ENCODE peak calls at places on chromosomes 5 and 9, in nine cellular contexts. Q is suprapubic skin, P is GM12878, L is ovary, S is stomach, W is transverse colon, U is A549, E is HepG2, N is tibial nerve. D is an unnamed sample.

GRCh38 chr5:10124287-10124686 is 125.4 kb downstream of the ATPSCKMT start:
- DNase-seq in U (no peak), P (no peak), N (no peak), E (no peak), Q (no peak), L (no peak), S (no peak), W (no peak), D (peak; percentile 81)

GRCh38 chr5:50365615-50366251 is 75.4 kb downstream of the EMB start:
- DNase-seq in U (no peak), P (no peak), E (no peak), L (no peak), N (peak; percentile 12), S (no peak), W (no peak), Q (no peak), D (no peak)

GRCh38 chr9:131262327-131263032 is 13.8 kb downstream of the FAM78A start:
- DNase-seq in W (peak; percentile 41), E (no peak), U (no peak), L (no peak), N (no peak), Q (no peak), S (no peak), P (no peak), D (no peak)

GRCh38 chr9:92728831-92729734 is 35.5 kb downstream of the BICD2 start:
- DNase-seq in L (no peak), N (no peak), P (no peak), S (peak; percentile 25), U (no peak), E (peak; percentile 16), Q (no peak), W (peak; percentile 52), D (no peak)

GRCh38 chr5:43802651-43803050 is 199.7 kb downstream of the NNT start:
- DNase-seq in N (no peak), L (no peak), W (no peak), Q (no peak), E (no peak), U (no peak), P (no peak), S (no peak), D (no peak)

GRCh38 chr9:131612851-131613250 is 67.5 kb downstream of the PRRT1B start:
- DNase-seq in P (no peak), U (no peak), L (no peak), N (no peak), S (no peak), Q (no peak), E (no peak), W (no peak), D (no peak)

GRCh38 chr5:115309751-115310370 is 13.4 kb upstream of the CCDC112 start:
- DNase-seq in W (no peak), U (no peak), N (no peak), E (peak; percentile 26), P (no peak), Q (no peak), S (no peak), L (no peak), D (no peak)

GRCh38 chr9:91312717-91313325 is 48.9 kb downstream of the AUH start:
- DNase-seq in L (no peak), S (peak; percentile 40), W (no peak), N (no peak), E (no peak), U (no peak), P (no peak), Q (no peak), D (no peak)

DNA sequence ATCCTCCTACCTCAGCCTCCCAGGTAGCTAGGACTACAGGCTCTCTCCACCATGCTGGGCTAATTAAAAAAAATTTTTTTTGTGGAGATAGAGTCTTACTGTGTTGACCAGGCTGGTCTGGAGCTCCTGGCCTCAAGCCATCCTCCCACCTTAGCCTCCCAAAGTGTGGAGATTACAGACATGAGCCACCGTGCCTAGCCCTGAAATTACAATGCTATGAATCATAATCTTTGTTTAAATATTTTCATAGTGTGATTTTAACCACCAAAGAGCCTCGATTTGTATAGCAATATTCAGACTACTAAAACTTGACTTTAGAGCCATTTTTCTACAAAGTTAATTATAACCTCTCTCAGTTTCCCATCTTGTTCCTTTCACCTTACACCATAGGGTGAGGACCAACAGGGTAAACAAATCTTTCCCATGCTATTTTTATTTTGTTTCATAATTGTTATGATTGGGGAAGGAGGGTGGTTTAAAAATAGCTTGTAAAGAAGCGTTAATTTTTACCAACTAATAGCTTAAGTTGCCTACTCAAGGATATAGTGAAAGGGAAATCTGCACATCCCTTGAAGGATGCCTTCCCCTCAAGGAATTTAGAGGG is 32.7 kb downstream of the UBE2D2 start:
- DNase-seq in S (no peak), W (no peak), E (no peak), L (no peak), U (peak; percentile 40), P (no peak), N (no peak), Q (no peak), D (no peak)
- TF ChIP-seq EP300 in S (no peak), W (no peak), E (no peak), L (no peak), U (no peak), P (no peak), N (no peak), Q (no peak), D (no peak)

GRCh38 chr9:99073985-99074901 is 30.7 kb upstream of the TGFBR1 start:
- DNase-seq in U (no peak), W (no peak), S (no peak), L (no peak), N (no peak), P (no peak), E (no peak), Q (no peak), D (no peak)

GRCh38 chr9:99074902-99075245 is 30.0 kb upstream of the TGFBR1 start:
- DNase-seq in N (no peak), W (no peak), S (no peak), E (no peak), P (no peak), U (no peak), L (no peak), Q (no peak), D (no peak)

GRCh38 chr9:99076030-99076429 is 28.9 kb upstream of the TGFBR1 start:
- DNase-seq in Q (no peak), P (no peak), E (no peak), L (no peak), S (no peak), W (no peak), U (no peak), N (no peak), D (peak; percentile 21)

GRCh38 chr9:99076483-99077171 is 28.3 kb upstream of the TGFBR1 start:
- DNase-seq in W (peak; percentile 26), P (no peak), N (no peak), L (no peak), E (no peak), Q (no peak), S (no peak), U (no peak), D (peak; percentile 48)

DNA sequence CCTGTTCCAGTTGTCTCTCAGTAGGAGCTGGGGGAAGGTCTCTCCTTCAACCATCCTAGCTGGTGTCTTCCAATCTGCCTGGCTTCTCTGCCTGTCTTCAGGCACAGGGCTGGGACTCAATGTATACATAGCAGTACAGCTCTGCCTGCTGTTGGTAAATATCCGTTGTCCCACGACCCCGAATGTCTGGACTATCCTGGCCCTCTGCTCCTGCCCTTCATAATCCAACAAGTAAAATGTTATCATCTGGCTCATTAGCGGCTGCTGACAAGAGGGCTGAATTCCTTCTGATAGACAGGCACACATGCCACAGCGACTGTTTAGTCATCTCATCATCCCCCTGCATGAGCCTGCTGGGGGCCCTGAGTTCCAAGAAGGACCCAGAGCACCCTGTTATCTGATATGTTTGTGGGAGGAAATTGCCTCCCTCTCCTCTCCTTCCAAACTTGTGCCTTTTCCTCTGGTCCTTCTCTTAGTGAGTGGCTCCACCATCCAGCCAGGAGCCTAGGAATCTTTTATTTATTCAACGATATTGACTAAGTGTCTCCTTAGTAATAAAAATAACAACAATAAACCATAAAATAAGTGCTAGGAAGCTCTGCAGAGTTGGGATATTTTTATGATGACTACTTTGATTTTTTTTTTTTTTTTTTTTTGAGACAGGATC is 29.5 kb upstream of the TGFBR1 start:
- DNase-seq in E (no peak), Q (no peak), P (no peak), L (no peak), N (no peak), W (no peak), U (no peak), S (no peak), D (no peak)
- TF ChIP-seq EP300 in E (no peak), Q (no peak), P (no peak), L (no peak), N (no peak), W (no peak), U (no peak), S (no peak), D (no peak)

GRCh38 chr5:98314262-98314661 is 459.2 kb upstream of the RGMB start:
- DNase-seq in E (no peak), S (no peak), W (no peak), U (no peak), P (no peak), L (no peak), Q (no peak), N (no peak), D (no peak)
- TF ChIP-seq EP300 in E (no peak), S (no peak), W (no peak), U (no peak), P (no peak), L (no peak), Q (no peak), N (no peak), D (no peak)

DNA sequence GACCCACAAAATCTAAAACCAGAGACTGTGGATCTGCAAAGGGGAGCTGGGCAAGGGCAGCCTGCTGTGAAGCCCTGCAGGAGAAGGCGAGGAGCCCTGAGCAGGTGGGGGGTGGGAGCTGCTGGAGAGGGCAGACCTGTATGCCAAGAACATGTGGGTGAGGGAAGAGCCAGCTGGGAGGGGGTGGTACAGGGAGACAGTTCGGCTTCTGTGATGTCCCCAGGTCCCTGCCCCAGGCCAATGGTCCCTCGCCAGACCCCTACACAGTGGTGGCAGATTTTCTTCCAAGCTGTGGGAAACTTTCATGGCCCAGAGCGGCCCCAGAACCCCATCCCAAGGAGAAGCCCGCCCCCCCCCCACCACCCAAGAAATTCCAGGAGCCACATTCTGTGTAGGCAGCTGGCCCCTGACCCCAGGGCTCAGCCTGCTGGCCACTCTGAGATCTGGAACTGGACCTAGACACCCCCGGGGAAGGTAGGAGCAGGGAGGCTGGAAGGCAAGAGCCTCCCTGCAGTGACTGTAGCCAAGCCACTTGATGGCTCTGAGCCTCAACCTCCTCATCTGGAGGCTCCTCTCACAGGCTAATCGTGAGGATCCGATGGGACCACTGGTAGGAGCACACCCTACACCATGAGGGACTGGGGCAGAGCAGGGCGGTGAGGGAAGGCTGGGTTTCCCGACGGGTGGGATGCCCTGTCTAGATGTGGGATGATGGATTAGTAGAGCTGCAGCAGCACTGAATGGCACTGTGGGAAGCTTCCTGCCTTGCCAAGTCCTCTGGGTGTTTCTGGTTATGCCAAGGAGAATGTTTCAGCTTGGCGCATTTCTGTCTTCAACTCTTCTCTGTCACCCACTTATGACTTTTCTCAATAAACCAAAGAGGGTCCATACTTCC is 22.6 kb upstream of the CSF1R start:
- DNase-seq in E (no peak), L (no peak), Q (no peak), U (no peak), P (no peak), N (no peak), W (no peak), S (peak; percentile 8), D (no peak)
- TF ChIP-seq EP300 in E (no peak), L (no peak), Q (no peak), U (no peak), P (no peak), N (no peak), W (no peak), S (no peak), D (no peak)

D was measured in sigmoid colon.